ENCODE peak calls at places on chromosome 20, in five cellular contexts. H, R, Y, A and X are unnamed samples.
A peak's percentile ranks its signal among the peaks of the same experiment; 100 is the strongest.

GRCh38 chr20:49583669-49584417 is 15.9 kb upstream of the PTGIS start:
- DNase-seq in Y (no peak), A (peak; percentile 97), R (no peak), H (no peak), X (no peak)

GRCh38 chr20:641516-641913 is 11.5 kb downstream of the SRXN1 start:
- DNase-seq in Y (no peak), A (peak; percentile 85), H (no peak), R (peak; percentile 45), X (no peak)

GRCh38 chr20:57332105-57333089 is 2.8 kb downstream of the SPO11 start:
- DNase-seq in Y (no peak), R (no peak), A (no peak), H (no peak), X (no peak)

GRCh38 chr20:19784511-19785172 is 26.6 kb downstream of the RIN2 start:
- DNase-seq in Y (no peak), A (peak; percentile 75), R (peak; percentile 70), H (peak; percentile 9), X (peak; percentile 25)

GRCh38 chr20:32278199-32278643 is 770 bp downstream of the KIF3B start:
- DNase-seq in Y (no peak), A (no peak), R (no peak), H (peak; percentile 67), X (no peak)

GRCh38 chr20:39986231-39986904 is 702.7 kb downstream of the MAFB start:
- DNase-seq in Y (peak; percentile 7), A (no peak), H (no peak), R (no peak), X (peak; percentile 32)

GRCh38 chr20:48090314-48090713 is 305.0 kb upstream of the SULF2 start:
- DNase-seq in Y (no peak), A (no peak), H (no peak), R (no peak), X (no peak)

GRCh38 chr20:21241400-21241799 is 61.7 kb upstream of the XRN2 start:
- DNase-seq in A (no peak), R (no peak), H (no peak), Y (no peak), X (no peak)

GRCh38 chr20:611047-611842 is 1.1 kb upstream of the TCF15 start:
- DNase-seq in A (no peak), H (no peak), Y (no peak), R (no peak), X (no peak)

GRCh38 chr20:61436674-61437279 is 184.7 kb downstream of the CDH4 start:
- DNase-seq in A (no peak), Y (peak; percentile 96), R (no peak), H (no peak), X (peak; percentile 98)

GRCh38 chr20:610130-611046 is at the start of gene TCF15:
- DNase-seq in R (no peak), Y (no peak), H (no peak), A (no peak), X (peak; percentile 66)

GRCh38 chr20:32648761-32649615 is 24.8 kb downstream of the C20orf203 start:
- DNase-seq in A (no peak), R (no peak), H (no peak), Y (no peak), X (no peak)

GRCh38 chr20:20860078-20860806 is 147.8 kb upstream of the RALGAPA2 start:
- DNase-seq in R (peak; percentile 82), H (peak; percentile 15), Y (peak; percentile 82), A (peak; percentile 87), X (peak; percentile 73)

GRCh38 chr20:32972181-32973076 is 31.8 kb downstream of the SUN5 start:
- DNase-seq in A (no peak), H (peak; percentile 91), R (no peak), Y (no peak), X (no peak)

GRCh38 chr20:21901470-21902275 is 196.2 kb downstream of the PAX1 start:
- DNase-seq in R (no peak), A (no peak), Y (no peak), H (no peak), X (no peak)

GRCh38 chr20:63522091-63522868 is 1.7 kb downstream of the PPDPF start:
- DNase-seq in Y (no peak), R (no peak), A (no peak), H (no peak), X (no peak)
- TF ChIP-seq SUZ12 in Y (no peak), R (no peak), A (no peak), H (no peak), X (no peak)

DNA sequence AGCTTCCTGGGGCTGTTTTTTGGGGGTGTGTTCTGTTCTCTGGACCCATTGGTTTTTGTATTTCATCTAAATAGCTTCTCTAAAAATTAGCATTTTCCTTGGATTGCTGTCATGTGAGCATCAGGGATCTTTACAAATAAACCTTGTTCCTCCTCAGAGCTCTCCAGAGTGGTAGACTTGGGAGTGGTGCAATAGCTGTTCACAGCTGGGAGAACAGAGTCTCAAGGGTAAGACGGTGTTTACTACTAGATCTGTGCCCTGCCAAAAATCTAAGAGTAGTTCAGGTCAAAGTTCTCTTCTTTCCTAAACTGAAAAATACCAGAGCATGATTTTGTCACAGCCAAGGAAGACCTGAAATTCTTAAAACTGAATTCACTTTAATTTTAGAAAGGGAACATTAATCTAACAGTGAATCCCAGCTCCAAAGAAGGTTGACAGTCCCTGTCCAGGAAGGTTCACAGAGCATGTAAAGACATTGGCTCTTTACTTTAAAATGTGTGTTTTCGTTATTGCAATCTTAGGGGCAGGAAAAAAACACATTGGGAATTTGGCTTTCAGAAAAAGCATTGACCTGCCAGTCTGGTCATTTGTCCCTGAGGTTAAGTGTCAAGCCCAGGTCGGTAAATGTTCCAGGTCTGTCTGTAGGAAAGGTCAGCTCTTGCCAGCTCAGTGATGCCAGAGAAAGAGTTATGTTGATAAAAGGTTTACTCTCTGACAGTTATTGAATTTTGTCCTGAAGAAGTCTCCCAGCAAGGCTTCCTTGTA is 43.3 kb downstream of the VAPB start:
- DNase-seq in H (no peak), R (no peak), Y (no peak), A (no peak), X (no peak)
- TF ChIP-seq SUZ12 in H (no peak), R (no peak), Y (no peak), A (no peak), X (no peak)

GRCh38 chr20:17636523-17637412 is 45.3 kb downstream of the RRBP1 start:
- DNase-seq in Y (no peak), A (no peak), R (no peak), H (no peak), X (no peak)
- TF ChIP-seq SUZ12 in Y (no peak), A (no peak), R (no peak), H (no peak), X (no peak)

GRCh38 chr20:35092524-35093244 is at the start of gene TRPC4AP:
- DNase-seq in H (peak; percentile 57), R (peak; percentile 88), Y (peak; percentile 75), A (peak; percentile 92), X (peak; percentile 84)
- TF ChIP-seq SUZ12 in H (no peak), R (no peak), Y (no peak), A (peak; percentile 83), X (no peak)